ENCODE peak calls at places on chromosomes 4 and X, in ten cellular contexts. U is uterus; M is mesenchymal stem cell; H is activated T-helper 2 cell treated with anti-CD3 and anti-CD28 coated beads, Interferon-gamma antibody, Interleukin-2, Interleukin-4, amounts not matched to agents 10 μg/mL and 5 μg/mL and 100 μg/mL, durations not matched to agents 14 hours and 24 hours and 36 hours; K is CD8-positive, alpha-beta T cell; D is RPMI8226; J is naive thymus-derived CD8-positive, alpha-beta T cell; E is SK-N-DZ; L is progenitor cell of endocrine pancreas; V is cardiac muscle cell. P is an unnamed sample.

GRCh38 chrX:154712781-154713391 is 38.0 kb downstream of the GAB3 start:
- DNase-seq in U (no peak), M (peak), H (peak), K (no peak), D (no peak), J (no peak), E (no peak), L (no peak), V (peak), P (no peak)

GRCh38 chrX:136168929-136169735 is 21.8 kb downstream of the FHL1 start:
- DNase-seq in U (peak), M (peak), H (no peak), K (no peak), D (no peak), J (no peak), E (peak), L (no peak), V (peak), P (peak)

GRCh38 chr4:76806336-76806735 is 91.6 kb downstream of the SOWAHB start:
- DNase-seq in U (no peak), M (peak), H (no peak), K (no peak), D (no peak), J (no peak), E (no peak), L (no peak), V (peak), P (no peak)

GRCh38 chrX:70437921-70438665 is 6.5 kb upstream of the DLG3 start:
- DNase-seq in U (no peak), M (no peak), H (no peak), K (no peak), D (no peak), J (no peak), E (no peak), L (no peak), V (no peak), P (no peak)

GRCh38 chr4:128006592-128006991 is 41.4 kb downstream of the ABHD18 start:
- DNase-seq in U (no peak), M (peak), H (no peak), K (no peak), D (no peak), J (no peak), E (no peak), L (no peak), V (peak), P (no peak)

GRCh38 chr4:2090642-2091041 is 31.5 kb downstream of the NAT8L start:
- DNase-seq in U (no peak), M (no peak), H (no peak), K (no peak), D (no peak), J (no peak), E (no peak), L (no peak), V (no peak), P (no peak)

GRCh38 chrX:12269484-12269883 is 131.2 kb downstream of the FRMPD4 start:
- DNase-seq in U (no peak), M (no peak), H (no peak), K (no peak), D (no peak), J (no peak), E (no peak), L (no peak), V (no peak), P (peak)

GRCh38 chr4:122903766-122904165 is 18.6 kb downstream of the NUDT6 start:
- DNase-seq in U (no peak), M (no peak), H (no peak), K (no peak), D (no peak), J (no peak), E (no peak), L (no peak), V (no peak), P (no peak)

GRCh38 chr4:136025540-136025939 is 1506.8 kb downstream of the PCDH18 start:
- DNase-seq in U (no peak), M (no peak), H (no peak), K (no peak), D (no peak), J (no peak), E (no peak), L (no peak), V (no peak), P (no peak)

GRCh38 chrX:147180886-147181285 is 366.3 kb upstream of the CXorf51A start:
- DNase-seq in U (no peak), M (no peak), H (no peak), K (no peak), D (no peak), J (no peak), E (no peak), L (no peak), V (no peak), P (no peak)

GRCh38 chrX:76148753-76149152 is 24.1 kb upstream of the PBDC1 start:
- DNase-seq in U (peak), M (peak), H (peak), K (peak), D (peak), J (peak), E (peak), L (no peak), V (peak), P (peak)

GRCh38 chrX:1582686-1583437 is 8.5 kb upstream of the AKAP17A start:
- DNase-seq in U (no peak), M (peak), H (peak), K (peak), D (peak), J (no peak), E (no peak), L (no peak), V (peak), P (no peak)

GRCh38 chr4:108492816-108493595 is 127.4 kb upstream of the RPL34 start:
- DNase-seq in U (no peak), M (peak), H (no peak), K (no peak), D (no peak), J (peak), E (peak), L (peak), V (peak), P (no peak)

GRCh38 chrX:122880952-122881351 is 303.1 kb upstream of the GRIA3 start:
- DNase-seq in U (no peak), M (no peak), H (no peak), K (no peak), D (no peak), J (no peak), E (no peak), L (no peak), V (no peak), P (no peak)

P was measured in NCI-H146.